ENCODE peak calls at places on chromosome 17, in nine cellular contexts. B is uterus, W is left ventricle myocardium inferior, Q is left lung, E is hepatocyte, C is tibial artery, S is GM06990, L is A549, G is fibroblast of lung. Z is an unnamed sample.

GRCh38 chr17:73856585-73856984 is 212.3 kb upstream of the SDK2 start:
- DNase-seq in L (no peak), Q (no peak), G (no peak), B (no peak), S (no peak), W (no peak), E (no peak), C (no peak), Z (no peak)

GRCh38 chr17:18129041-18129502 is 20.5 kb downstream of the MYO15A start:
- DNase-seq in S (no peak), B (no peak), W (no peak), Q (peak), G (peak), C (no peak), L (no peak), E (no peak), Z (no peak)

GRCh38 chr17:75807861-75808260 is 23.3 kb downstream of the UNK start:
- DNase-seq in S (no peak), C (no peak), Q (no peak), L (no peak), G (no peak), E (no peak), B (no peak), W (no peak), Z (no peak)

GRCh38 chr17:74671031-74671771 is 41.5 kb downstream of the CD300LF start:
- DNase-seq in Q (peak), L (peak), W (peak), E (peak), G (peak), C (peak), S (peak), B (peak), Z (peak)

GRCh38 chr17:42365136-42365535 is 23.1 kb downstream of the STAT3 start:
- DNase-seq in Q (no peak), C (no peak), L (no peak), S (no peak), E (peak), G (no peak), B (no peak), W (no peak), Z (no peak)

GRCh38 chr17:68711858-68712257 is 110.7 kb upstream of the FAM20A start:
- DNase-seq in C (no peak), B (no peak), Q (no peak), E (no peak), W (no peak), L (no peak), G (no peak), S (no peak), Z (no peak)

GRCh38 chr17:76672270-76672851 is 28.8 kb upstream of the ST6GALNAC1 start:
- DNase-seq in B (no peak), W (no peak), C (no peak), E (no peak), S (no peak), G (no peak), L (no peak), Q (no peak), Z (no peak)

GRCh38 chr17:45895304-45895968 is 1.1 kb downstream of the MAPT start:
- DNase-seq in G (peak), Q (no peak), L (peak), E (peak), W (peak), B (peak), S (peak), C (no peak), Z (no peak)

GRCh38 chr17:70365098-70365583 is 195.8 kb downstream of the KCNJ2 start:
- DNase-seq in B (no peak), S (peak), E (peak), Q (no peak), W (no peak), L (no peak), C (no peak), G (peak), Z (peak)

GRCh38 chr17:75130632-75131277 is 787 bp downstream of the NT5C start:
- DNase-seq in S (peak), B (no peak), L (peak), G (peak), E (peak), C (no peak), Q (peak), W (peak), Z (no peak)

GRCh38 chr17:78883533-78884131 is 19.4 kb downstream of the CEP295NL start:
- DNase-seq in C (peak), B (peak), S (no peak), Q (peak), L (peak), W (peak), G (peak), E (peak), Z (peak)

GRCh38 chr17:62995377-62995885 is 29.4 kb downstream of the TANC2 start:
- DNase-seq in G (peak), C (no peak), L (peak), W (no peak), B (no peak), E (peak), S (no peak), Q (no peak), Z (no peak)

GRCh38 chr17:57262557-57262956 is 6.2 kb downstream of the MSI2 start:
- DNase-seq in W (no peak), B (no peak), Q (no peak), C (no peak), L (no peak), S (no peak), G (no peak), E (no peak), Z (no peak)

GRCh38 chr17:47239663-47240374 is 13.8 kb upstream of the ITGB3 start:
- DNase-seq in C (peak), L (peak), B (peak), G (peak), E (peak), Q (peak), S (peak), W (peak), Z (peak)

GRCh38 chr17:32533296-32533695 is 46.5 kb downstream of the CDK5R1 start:
- DNase-seq in L (no peak), W (no peak), S (no peak), C (no peak), E (no peak), G (no peak), Q (no peak), B (no peak), Z (no peak)

GRCh38 chr17:82483836-82484235 is 25.3 kb downstream of the NARF start:
- DNase-seq in G (no peak), E (no peak), C (no peak), L (no peak), S (no peak), W (peak), Q (no peak), B (no peak), Z (no peak)

GRCh38 chr17:42459983-42460300 is 1.3 kb downstream of the ATP6V0A1 start:
- DNase-seq in B (no peak), C (no peak), G (peak), L (no peak), Q (no peak), W (no peak), S (peak), E (peak), Z (no peak)

GRCh38 chr17:76659928-76660614 is 16.5 kb upstream of the ST6GALNAC1 start:
- DNase-seq in C (peak), Q (no peak), B (no peak), G (peak), W (no peak), L (no peak), E (no peak), S (no peak), Z (no peak)

GRCh38 chr17:260031-260791 is 78.8 kb upstream of the DOC2B start:
- DNase-seq in E (no peak), S (no peak), C (no peak), B (peak), Q (no peak), W (no peak), L (no peak), G (no peak), Z (no peak)

GRCh38 chr17:9170822-9171221 is 149.5 kb downstream of the NTN1 start:
- DNase-seq in E (peak), B (no peak), G (no peak), W (no peak), C (no peak), Q (no peak), S (no peak), L (no peak), Z (no peak)

GRCh38 chr17:12744298-12744697 is 45.0 kb upstream of the ARHGAP44 start:
- DNase-seq in Q (peak), G (peak), E (no peak), S (no peak), C (no peak), B (no peak), L (no peak), W (peak), Z (no peak)

GRCh38 chr17:1484586-1485310 is 7.7 kb downstream of the MYO1C start:
- DNase-seq in W (peak), B (peak), G (peak), E (peak), Q (peak), L (peak), S (peak), C (peak), Z (no peak)

GRCh38 chr17:48064638-48065037 is 16.5 kb downstream of the NFE2L1 start:
- DNase-seq in B (no peak), E (no peak), C (no peak), G (no peak), W (no peak), S (no peak), L (no peak), Q (no peak), Z (no peak)

GRCh38 chr17:81513669-81514484 is 1.3 kb upstream of the ACTG1 start:
- DNase-seq in E (peak), Q (peak), B (peak), W (peak), C (peak), L (peak), S (peak), G (peak), Z (peak)

GRCh38 chr17:55990332-55991006 is 162.8 kb upstream of the ANKFN1 start:
- DNase-seq in C (no peak), S (no peak), G (no peak), W (no peak), L (no peak), B (no peak), Q (no peak), E (no peak), Z (no peak)

GRCh38 chr17:2635241-2635640 is 41.8 kb downstream of the PAFAH1B1 start:
- DNase-seq in S (no peak), G (no peak), E (no peak), B (no peak), L (no peak), W (no peak), Q (no peak), C (no peak), Z (no peak)

GRCh38 chr17:56297142-56297541 is 143.9 kb downstream of the ANKFN1 start:
- DNase-seq in G (peak), E (no peak), C (no peak), S (no peak), W (no peak), B (no peak), Q (no peak), L (no peak), Z (no peak)

GRCh38 chr17:82926716-82927115 is 86.9 kb upstream of the ZNF750 start:
- DNase-seq in C (no peak), Q (no peak), S (no peak), B (no peak), W (no peak), L (no peak), G (no peak), E (no peak), Z (no peak)

GRCh38 chr17:19502517-19502916 is 31.1 kb upstream of the SLC47A1 start:
- DNase-seq in B (no peak), Q (no peak), G (no peak), S (no peak), C (no peak), E (no peak), L (no peak), W (no peak), Z (no peak)

GRCh38 chr17:82497483-82498405 is 21.8 kb upstream of the FOXK2 start:
- DNase-seq in S (peak), B (peak), G (peak), C (peak), L (no peak), E (peak), W (no peak), Q (peak), Z (no peak)

GRCh38 chr17:4177732-4178131 is 34.7 kb downstream of the CYB5D2 start:
- DNase-seq in B (no peak), S (no peak), G (no peak), C (no peak), E (no peak), L (no peak), Q (peak), W (no peak), Z (no peak)
- H3K4me3 ChIP-seq in B (no peak), S (no peak), G (no peak), C (no peak), E (no peak), L (no peak), Q (no peak), W (no peak), Z (no peak)

DNA sequence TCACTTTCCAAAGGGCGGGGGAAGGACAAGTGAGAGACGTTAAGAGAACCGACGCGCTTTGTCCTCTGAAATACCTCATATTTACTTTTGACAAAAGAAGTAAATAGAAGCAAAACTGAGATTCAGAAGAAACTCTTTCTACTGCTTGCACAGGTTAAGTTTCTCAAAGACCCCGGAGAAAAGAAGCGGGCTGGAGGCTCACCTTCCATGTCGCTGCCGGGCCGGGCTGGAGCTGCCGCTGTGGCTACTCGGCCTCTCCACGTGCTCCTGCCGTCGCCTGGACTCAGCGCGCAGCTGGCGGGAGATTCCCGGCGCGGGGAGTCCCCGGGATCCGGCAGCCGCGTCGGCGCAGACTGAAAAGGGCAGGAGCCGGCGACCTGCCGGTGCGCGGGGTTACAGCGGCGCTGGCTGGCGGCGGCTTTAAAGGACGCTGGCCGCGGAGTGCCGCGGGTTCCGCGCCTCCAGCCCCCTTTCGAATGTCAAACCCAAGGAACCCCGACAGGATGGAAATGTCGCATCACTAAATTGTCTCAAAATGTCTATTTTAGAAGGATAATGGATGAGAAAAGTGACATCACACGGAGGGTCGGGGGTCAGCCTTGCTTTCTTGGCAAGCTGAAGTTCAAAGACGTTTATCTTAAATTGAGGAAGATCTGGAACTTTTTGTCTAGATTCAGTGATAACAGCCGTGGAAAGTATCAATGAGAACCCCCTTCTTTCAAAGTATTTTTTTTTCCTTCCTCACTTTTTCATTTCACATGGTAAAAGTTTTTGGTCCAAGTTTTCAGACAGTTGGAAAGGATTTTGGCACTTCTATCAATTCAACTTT is at the start of gene IKZF3:
- DNase-seq in Q (peak), G (peak), B (peak), C (no peak), S (peak), E (peak), L (peak), W (peak), Z (no peak)
- H3K4me3 ChIP-seq in Q (peak), G (no peak), B (no peak), C (no peak), S (peak), E (no peak), L (peak), W (peak), Z (peak)

DNA sequence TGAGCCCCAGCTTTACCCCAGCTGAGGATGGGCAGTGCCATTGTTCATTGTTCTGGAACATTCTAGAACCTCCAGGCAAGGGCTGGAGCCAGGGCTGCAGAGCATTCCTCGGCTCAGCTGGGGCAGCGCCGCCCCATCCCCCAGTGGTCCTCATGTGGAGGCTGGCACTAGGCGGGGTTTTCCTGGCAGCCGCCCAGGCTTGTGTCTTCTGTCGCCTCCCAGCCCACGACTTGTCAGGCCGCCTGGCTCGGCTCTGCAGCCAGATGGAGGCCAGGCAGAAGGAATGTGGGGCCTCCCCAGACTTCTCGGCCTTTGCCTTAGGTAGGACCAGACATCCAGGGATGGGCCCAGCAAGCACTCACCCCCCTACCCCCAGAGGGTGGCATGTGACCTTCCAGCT is at the start of gene TMEM95:
- DNase-seq in W (peak), C (no peak), B (no peak), L (no peak), S (no peak), E (peak), G (peak), Q (no peak), Z (no peak)
- H3K4me3 ChIP-seq in W (no peak), C (no peak), B (no peak), L (no peak), S (no peak), E (no peak), G (no peak), Q (no peak), Z (peak)

GRCh38 chr17:58513913-58514794 is at the start of gene MTMR4:
- DNase-seq in W (peak), S (peak), B (peak), G (peak), L (peak), C (peak), E (peak), Q (peak), Z (no peak)

GRCh38 chr17:58513391-58513912 is 986 bp downstream of the MTMR4 start:
- DNase-seq in E (no peak), W (no peak), S (peak), G (no peak), L (no peak), B (no peak), C (no peak), Q (no peak), Z (no peak)

GRCh38 chr17:58514795-58515157 is 338 bp upstream of the MTMR4 start:
- DNase-seq in Q (no peak), B (no peak), S (no peak), C (no peak), W (no peak), G (no peak), L (no peak), E (no peak), Z (no peak)

GRCh38 chr17:58516644-58517377 is 2.4 kb upstream of the MTMR4 start:
- DNase-seq in E (peak), S (no peak), B (no peak), C (no peak), G (no peak), W (no peak), L (no peak), Q (no peak), Z (no peak)

GRCh38 chr17:58515286-58515685 is 848 bp upstream of the MTMR4 start:
- DNase-seq in S (no peak), W (no peak), Q (no peak), B (no peak), E (no peak), L (no peak), C (no peak), G (no peak), Z (no peak)
- H3K4me3 ChIP-seq in S (no peak), W (peak), Q (no peak), B (no peak), E (no peak), L (no peak), C (peak), G (no peak), Z (peak)

GRCh38 chr17:79991924-79992656 is 43.6 kb downstream of the TBC1D16 start:
- DNase-seq in E (peak), S (no peak), Q (no peak), B (no peak), L (peak), G (peak), W (peak), C (no peak), Z (no peak)

GRCh38 chr17:79992657-79993389 is 42.8 kb downstream of the TBC1D16 start:
- DNase-seq in C (no peak), S (no peak), Q (no peak), B (no peak), E (no peak), G (no peak), L (no peak), W (no peak), Z (no peak)

GRCh38 chr17:79990051-79990592 is 45.5 kb downstream of the TBC1D16 start:
- DNase-seq in G (no peak), B (no peak), L (no peak), W (no peak), C (no peak), Q (no peak), S (no peak), E (peak), Z (no peak)

GRCh38 chr17:79990704-79991103 is 45.0 kb downstream of the TBC1D16 start:
- DNase-seq in Q (no peak), L (no peak), W (no peak), B (no peak), C (no peak), S (no peak), G (no peak), E (no peak), Z (no peak)

DNA sequence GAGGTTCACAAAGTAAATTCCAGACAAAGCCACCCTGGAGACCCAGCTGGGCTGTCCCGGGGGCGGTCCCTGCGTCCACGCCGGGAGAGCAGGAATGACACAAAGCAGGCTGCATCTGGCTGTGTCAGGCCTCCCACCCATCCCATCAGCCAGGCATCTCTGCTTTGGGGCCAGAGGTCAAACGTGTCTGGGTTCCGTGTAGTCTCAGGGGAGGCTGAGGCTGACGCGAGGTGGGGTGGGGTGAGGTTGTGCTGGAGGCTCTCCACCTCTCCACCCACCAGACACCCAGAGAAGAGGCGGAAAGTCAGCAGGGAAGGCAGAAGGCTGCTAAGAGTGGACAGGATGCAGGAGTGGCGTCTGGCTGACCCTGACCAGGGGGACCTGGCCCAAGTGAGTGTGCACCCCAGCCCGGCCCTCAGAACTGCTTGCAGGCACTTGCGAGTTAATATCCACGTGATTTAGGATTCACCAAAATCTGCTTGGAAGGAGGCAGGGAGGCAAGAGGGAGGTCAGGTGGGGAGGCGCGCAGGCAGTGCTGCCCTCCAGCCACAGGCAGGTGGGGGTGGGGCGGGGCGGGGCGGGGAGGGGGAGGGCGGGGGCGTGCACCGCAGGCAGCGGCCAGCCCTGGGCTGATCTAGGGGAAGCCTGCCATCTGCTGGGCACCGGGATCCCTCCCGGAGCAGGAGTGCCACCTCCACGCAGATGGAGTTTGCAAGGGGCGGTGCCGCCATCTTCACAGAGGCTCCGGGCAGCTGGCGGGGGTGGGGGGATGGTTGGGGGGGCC is 44.3 kb downstream of the TBC1D16 start:
- DNase-seq in S (peak), L (peak), W (peak), E (peak), Q (peak), B (peak), G (peak), C (no peak), Z (no peak)
- H3K4me3 ChIP-seq in S (no peak), L (peak), W (peak), E (peak), Q (peak), B (peak), G (no peak), C (peak), Z (no peak)

Z was measured in skeletal muscle cell.